ENCODE peak calls at places on chromosomes 5 and 9, in six cellular contexts. S is right atrium auricular region, D is endothelial cell of umbilical vein, F is spleen, L is uterus, Z is cardiac muscle cell. W is an unnamed sample.

GRCh38 chr9:115182264-115182663 is 64.3 kb upstream of the TNC start:
- DNase-seq in S (no peak), D (no peak), F (no peak), L (no peak), Z (no peak), W (no peak)

GRCh38 chr5:78605611-78606010 is 43.0 kb downstream of the LHFPL2 start:
- DNase-seq in S (no peak), D (no peak), F (no peak), L (no peak), Z (no peak), W (no peak)

GRCh38 chr5:142597546-142598337 is 88.1 kb downstream of the FGF1 start:
- DNase-seq in S (peak), D (peak), F (no peak), L (no peak), Z (peak), W (no peak)

GRCh38 chr9:124818431-124819281 is 34.6 kb upstream of the WDR38 start:
- DNase-seq in S (no peak), D (no peak), F (peak), L (no peak), Z (no peak), W (no peak)

GRCh38 chr9:70413427-70413797 is 1.0 kb downstream of the KLF9 start:
- DNase-seq in S (no peak), D (no peak), F (no peak), L (no peak), Z (peak), W (no peak)

GRCh38 chr9:33750307-33750838 is 45.0 kb upstream of the PRSS3 start:
- DNase-seq in S (no peak), D (no peak), F (no peak), L (no peak), Z (peak), W (no peak)

GRCh38 chr5:142871056-142871879 is 101.1 kb downstream of the ARHGAP26 start:
- DNase-seq in S (no peak), D (no peak), F (no peak), L (no peak), Z (no peak), W (peak)

GRCh38 chr5:106311230-106311629 is 1359.5 kb downstream of the EFNA5 start:
- DNase-seq in S (no peak), D (peak), F (no peak), L (no peak), Z (no peak), W (no peak)

GRCh38 chr5:151051066-151051930 is 29.5 kb downstream of the TNIP1 start:
- DNase-seq in S (peak), D (peak), F (peak), L (peak), Z (peak), W (peak)

GRCh38 chr5:155189981-155190380 is 176.4 kb downstream of the KIF4B start:
- DNase-seq in S (no peak), D (no peak), F (no peak), L (no peak), Z (no peak), W (no peak)

GRCh38 chr5:132262882-132263547 is 5.5 kb downstream of the PDLIM4 start:
- DNase-seq in S (peak), D (no peak), F (peak), L (no peak), Z (no peak), W (no peak)

GRCh38 chr5:150672237-150672883 is 11.3 kb downstream of the MYOZ3 start:
- DNase-seq in S (peak), D (peak), F (peak), L (peak), Z (peak), W (peak)

GRCh38 chr9:4718911-4719310 is 22.1 kb downstream of the AK3 start:
- DNase-seq in S (no peak), D (no peak), F (no peak), L (no peak), Z (no peak), W (no peak)

GRCh38 chr9:124652203-124652992 is 118.7 kb downstream of the NR6A1 start:
- DNase-seq in S (no peak), D (no peak), F (no peak), L (no peak), Z (peak), W (no peak)

GRCh38 chr9:110048976-110049698 is 158.8 kb downstream of the C9orf152 start:
- DNase-seq in S (no peak), D (no peak), F (peak), L (no peak), Z (no peak), W (no peak)

GRCh38 chr9:7089794-7090193 is 332.0 kb downstream of the KDM4C start:
- DNase-seq in S (no peak), D (no peak), F (no peak), L (no peak), Z (no peak), W (no peak)

GRCh38 chr5:1952456-1953099 is 69.9 kb upstream of the IRX4 start:
- DNase-seq in S (no peak), D (no peak), F (no peak), L (no peak), Z (peak), W (no peak)

GRCh38 chr5:102638912-102639652 is 116.0 kb upstream of the PAM start:
- DNase-seq in S (no peak), D (no peak), F (no peak), L (no peak), Z (peak), W (no peak)

GRCh38 chr5:1101991-1102713 is 9.7 kb downstream of the SLC12A7 start:
- DNase-seq in S (no peak), D (peak), F (peak), L (no peak), Z (peak), W (no peak)

GRCh38 chr5:3602713-3603502 is 7.3 kb downstream of the IRX1 start:
- DNase-seq in S (no peak), D (no peak), F (peak), L (no peak), Z (peak), W (peak)

GRCh38 chr5:307306-307705 is 14.2 kb upstream of the AHRR start:
- DNase-seq in S (no peak), D (no peak), F (no peak), L (no peak), Z (no peak), W (no peak)

GRCh38 chr5:172707285-172708182 is 63.5 kb downstream of the DUSP1 start:
- DNase-seq in S (no peak), D (peak), F (peak), L (no peak), Z (peak), W (no peak)

GRCh38 chr5:173672891-173673290 is 56.4 kb upstream of the BOD1 start:
- DNase-seq in S (no peak), D (no peak), F (no peak), L (no peak), Z (no peak), W (no peak)

GRCh38 chr9:131627846-131628820 is 82.8 kb downstream of the PRRT1B start:
- DNase-seq in S (peak), D (no peak), F (peak), L (no peak), Z (no peak), W (no peak)

GRCh38 chr5:527646-528591 is 3.7 kb upstream of the SLC9A3 start:
- DNase-seq in S (no peak), D (no peak), F (peak), L (no peak), Z (no peak), W (no peak)

DNA sequence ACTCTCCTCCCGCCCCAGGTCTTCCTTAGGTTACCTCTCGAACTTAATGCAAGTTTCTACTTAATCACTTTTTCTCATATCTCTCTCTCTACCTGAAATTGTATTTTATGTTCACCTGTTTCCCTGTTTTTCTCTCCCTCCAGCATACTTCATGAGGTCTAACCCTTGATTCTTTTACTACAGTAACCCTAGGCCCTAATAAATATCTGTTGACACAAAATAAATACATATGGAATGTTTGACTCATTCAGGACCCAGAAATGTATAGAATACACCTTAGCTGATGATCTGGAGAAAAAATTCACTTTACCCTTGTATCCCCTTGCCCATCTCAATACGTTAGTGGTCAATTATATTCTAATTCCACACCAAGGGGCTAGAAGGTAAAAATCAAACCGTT is 250.9 kb upstream of the PTGER4 start:
- DNase-seq in S (no peak), D (no peak), F (no peak), L (no peak), Z (no peak), W (no peak)
- TF ChIP-seq CTCF in S (no peak), D (no peak), F (no peak), L (no peak), Z (no peak), W (no peak)

GRCh38 chr9:92289708-92290390 is 3.6 kb downstream of the IARS1 start:
- DNase-seq in S (no peak), D (no peak), F (no peak), L (no peak), Z (no peak), W (no peak)

GRCh38 chr9:92293075-92293354 is 482 bp downstream of the IARS1 start:
- DNase-seq in S (no peak), D (peak), F (no peak), L (no peak), Z (no peak), W (no peak)

GRCh38 chr9:92291577-92291976 is 1.9 kb downstream of the IARS1 start:
- DNase-seq in S (no peak), D (no peak), F (no peak), L (no peak), Z (no peak), W (no peak)

GRCh38 chr9:92292338-92293074 is 991 bp downstream of the IARS1 start:
- DNase-seq in S (no peak), D (no peak), F (no peak), L (no peak), Z (no peak), W (no peak)

GRCh38 chr9:92290785-92291429 is 2.6 kb downstream of the IARS1 start:
- DNase-seq in S (no peak), D (no peak), F (no peak), L (no peak), Z (no peak), W (no peak)
- H3K4me3 ChIP-seq in S (no peak), D (no peak), F (no peak), L (no peak), Z (no peak), W (no peak)

GRCh38 chr9:959105-959504 is 17.4 kb upstream of the DMRT3 start:
- DNase-seq in S (no peak), D (no peak), F (no peak), L (no peak), Z (no peak), W (no peak)
- H3K27ac ChIP-seq in S (no peak), D (no peak), F (no peak), L (no peak), Z (no peak), W (no peak)

GRCh38 chr9:111630182-111631070 is 708 bp upstream of the DNAJC25 start:
- DNase-seq in S (no peak), D (no peak), F (peak), L (no peak), Z (no peak), W (no peak)
- TF ChIP-seq CTCF in S (no peak), D (no peak), F (no peak), L (no peak), Z (no peak), W (no peak)

DNA sequence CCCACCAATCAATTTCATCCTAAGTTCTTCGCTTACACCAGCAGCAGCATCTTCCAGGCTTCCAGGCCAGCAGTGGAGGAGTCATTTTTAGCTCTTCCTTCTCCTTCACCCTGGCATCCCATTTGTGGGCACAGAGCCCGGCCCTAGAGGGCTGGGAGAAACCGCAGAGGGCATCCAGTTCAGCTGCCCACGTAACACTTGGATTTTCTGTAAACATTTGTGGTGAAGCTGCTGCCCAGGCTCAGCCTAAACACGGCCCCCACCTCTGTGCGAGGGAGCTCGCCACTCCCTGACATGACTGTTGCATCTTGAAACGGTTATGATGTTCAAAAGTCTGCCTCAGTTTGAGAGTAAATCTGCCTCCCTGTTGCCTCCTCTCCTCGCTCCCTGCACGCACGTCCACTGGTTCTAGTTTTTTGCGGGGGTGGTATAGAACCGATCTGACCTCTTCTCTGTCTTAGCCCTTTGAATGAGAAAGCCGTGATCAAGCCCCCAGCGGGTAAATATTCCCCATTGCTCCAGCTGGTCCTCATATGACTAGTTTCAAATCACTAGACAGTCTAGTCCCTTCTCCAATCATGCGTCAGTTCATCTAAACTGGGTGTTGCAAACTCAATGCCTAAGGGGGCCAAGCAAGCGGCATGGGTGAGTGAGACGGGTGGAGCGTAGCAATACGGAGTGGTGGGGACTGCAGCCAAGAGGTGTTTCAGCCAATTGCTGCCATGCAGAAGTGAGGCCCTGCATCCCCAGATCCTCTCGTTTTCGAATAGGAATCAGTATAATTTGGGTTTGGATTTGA is 34.9 kb upstream of the N4BP3 start:
- DNase-seq in S (no peak), D (no peak), F (no peak), L (no peak), Z (no peak), W (no peak)
- H3K4me3 ChIP-seq in S (no peak), D (no peak), F (no peak), L (no peak), Z (no peak), W (no peak)

GRCh38 chr9:136309806-136310220 is 5.9 kb upstream of the CCDC187 start:
- DNase-seq in S (no peak), D (no peak), F (no peak), L (no peak), Z (no peak), W (no peak)
- H3K27ac ChIP-seq in S (no peak), D (no peak), F (no peak), L (no peak), Z (no peak), W (no peak)

GRCh38 chr9:93965830-93966577 is 10.8 kb upstream of the BARX1 start:
- DNase-seq in S (no peak), D (no peak), F (no peak), L (no peak), Z (no peak), W (no peak)
- TF ChIP-seq CTCF in S (no peak), D (no peak), F (no peak), L (no peak), Z (no peak), W (no peak)

GRCh38 chr5:43041669-43042175 is 1.6 kb upstream of the ANXA2R start:
- DNase-seq in S (peak), D (peak), F (no peak), L (peak), Z (peak), W (peak)
- H3K4me3 ChIP-seq in S (peak), D (peak), F (peak), L (peak), Z (peak), W (peak)